ENCODE peak calls at places on chromosomes 3 and 15, in five cellular contexts. U, Y, H, N and B are unnamed samples.

GRCh38 chr3:14410501-14411165 is 8.2 kb downstream of the SLC6A6 start:
- DNase-seq in U (no peak), Y (no peak), H (peak), N (peak), B (peak)

GRCh38 chr15:59251001-59251845 is 44.6 kb downstream of the LDHAL6B start:
- DNase-seq in U (no peak), Y (no peak), H (no peak), N (no peak), B (no peak)

GRCh38 chr15:36886135-36887011 is 214.0 kb downstream of the MEIS2 start:
- DNase-seq in U (peak), Y (no peak), H (no peak), N (no peak), B (no peak)

GRCh38 chr15:26081758-26082068 is 218.6 kb upstream of the ATP10A start:
- DNase-seq in U (peak), Y (no peak), H (no peak), N (peak), B (no peak)

GRCh38 chr15:72492733-72493132 is 18.6 kb downstream of the ARIH1 start:
- DNase-seq in U (no peak), Y (no peak), H (no peak), N (no peak), B (no peak)

GRCh38 chr3:47716656-47717055 is 65.0 kb downstream of the SMARCC1 start:
- DNase-seq in U (no peak), Y (no peak), H (no peak), N (no peak), B (no peak)

GRCh38 chr3:4772171-4772804 is 206.9 kb upstream of the BHLHE40 start:
- DNase-seq in U (no peak), Y (peak), H (peak), N (no peak), B (no peak)

GRCh38 chr15:48888209-48888608 is 10.3 kb downstream of the EID1 start:
- DNase-seq in U (no peak), Y (no peak), H (no peak), N (no peak), B (no peak)

GRCh38 chr3:71684752-71685151 is 40.5 kb downstream of the EIF4E3 start:
- DNase-seq in U (no peak), Y (peak), H (no peak), N (no peak), B (no peak)

GRCh38 chr15:58486564-58486963 is 54.8 kb downstream of the LIPC start:
- DNase-seq in U (no peak), Y (no peak), H (no peak), N (no peak), B (no peak)

GRCh38 chr3:4904801-4905695 is 74.2 kb upstream of the BHLHE40 start:
- DNase-seq in U (no peak), Y (no peak), H (peak), N (no peak), B (peak)

GRCh38 chr15:100168787-100169186 is 173.0 kb downstream of the ADAMTS17 start:
- DNase-seq in U (no peak), Y (no peak), H (no peak), N (no peak), B (no peak)

GRCh38 chr15:62173215-62173614 is 8.1 kb upstream of the C2CD4B start:
- DNase-seq in U (no peak), Y (no peak), H (no peak), N (no peak), B (no peak)

GRCh38 chr3:15601399-15602145 is at the start of the genes BTD and HACL1:
- DNase-seq in U (peak), Y (peak), H (peak), N (peak), B (peak)

GRCh38 chr3:151459360-151459759 is 1.5 kb downstream of the IGSF10 start:
- DNase-seq in U (no peak), Y (no peak), H (no peak), N (no peak), B (no peak)

GRCh38 chr3:112794622-112795172 is 52.0 kb downstream of the CD200R1L start:
- DNase-seq in U (no peak), Y (peak), H (peak), N (no peak), B (no peak)

GRCh38 chr3:101829066-101829830 is 20.1 kb upstream of the NFKBIZ start:
- DNase-seq in U (no peak), Y (peak), H (no peak), N (no peak), B (no peak)

GRCh38 chr3:31615071-31615875 is 82.5 kb downstream of the STT3B start:
- DNase-seq in U (no peak), Y (no peak), H (no peak), N (no peak), B (no peak)

GRCh38 chr3:115341208-115341607 is 194.1 kb upstream of the ZBTB20 start:
- DNase-seq in U (no peak), Y (peak), H (no peak), N (no peak), B (peak)

GRCh38 chr15:92413511-92413910 is 19.8 kb downstream of the ST8SIA2 start:
- DNase-seq in U (no peak), Y (no peak), H (no peak), N (no peak), B (no peak)

GRCh38 chr3:186342197-186342596 is 19.8 kb downstream of the DGKG start:
- DNase-seq in U (no peak), Y (no peak), H (no peak), N (no peak), B (no peak)

GRCh38 chr15:77347197-77347596 is 72.7 kb downstream of the PEAK1 start:
- DNase-seq in U (no peak), Y (no peak), H (no peak), N (no peak), B (no peak)

GRCh38 chr15:101169457-101170071 is 82.3 kb downstream of the CHSY1 start:
- DNase-seq in U (no peak), Y (no peak), H (no peak), N (no peak), B (no peak)

GRCh38 chr15:71753346-71753745 is 57.0 kb upstream of the NR2E3 start:
- DNase-seq in U (no peak), Y (no peak), H (no peak), N (no peak), B (no peak)

GRCh38 chr3:170988378-170988777 is 38.1 kb downstream of the SLC2A2 start:
- DNase-seq in U (no peak), Y (no peak), H (no peak), N (no peak), B (no peak)

GRCh38 chr15:55683366-55683765 is 59.6 kb downstream of the PRTG start:
- DNase-seq in U (no peak), Y (no peak), H (no peak), N (no peak), B (no peak)

GRCh38 chr15:55685292-55685691 is 57.7 kb downstream of the PRTG start:
- DNase-seq in U (no peak), Y (no peak), H (no peak), N (no peak), B (no peak)

DNA sequence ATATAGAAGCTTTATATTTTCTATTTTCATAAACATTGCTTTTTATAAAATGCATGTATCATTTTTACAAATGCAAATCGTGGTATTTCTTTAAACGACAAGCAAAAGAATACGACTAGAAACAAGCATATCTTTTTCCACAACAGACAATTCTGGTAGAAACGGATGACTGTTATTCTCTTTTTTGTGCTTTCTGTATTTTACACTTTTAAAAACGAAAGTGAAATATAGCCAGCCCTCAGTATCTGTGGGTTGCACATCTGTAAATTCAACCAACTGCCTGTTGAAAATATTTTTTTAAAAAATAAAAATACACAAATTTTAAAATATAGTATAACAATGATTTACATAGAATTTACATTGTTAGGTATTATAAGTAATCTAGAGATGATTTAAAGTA is 61.3 kb downstream of the PRTG start:
- DNase-seq in U (no peak), Y (no peak), H (no peak), N (no peak), B (no peak)
- H3K4me2 ChIP-seq in U (no peak), Y (no peak), H (no peak), N (no peak), B (no peak)

GRCh38 chr3:55828712-55829111 is 341.6 kb upstream of the WNT5A start:
- DNase-seq in U (no peak), Y (no peak), H (no peak), N (no peak), B (no peak)

GRCh38 chr3:55826097-55826496 is 339.0 kb upstream of the WNT5A start:
- DNase-seq in U (no peak), Y (no peak), H (no peak), N (no peak), B (no peak)

GRCh38 chr3:55824406-55824805 is 337.3 kb upstream of the WNT5A start:
- DNase-seq in U (no peak), Y (no peak), H (no peak), N (no peak), B (no peak)

GRCh38 chr3:55823829-55824228 is 336.7 kb upstream of the WNT5A start:
- DNase-seq in U (no peak), Y (no peak), H (no peak), N (no peak), B (no peak)

DNA sequence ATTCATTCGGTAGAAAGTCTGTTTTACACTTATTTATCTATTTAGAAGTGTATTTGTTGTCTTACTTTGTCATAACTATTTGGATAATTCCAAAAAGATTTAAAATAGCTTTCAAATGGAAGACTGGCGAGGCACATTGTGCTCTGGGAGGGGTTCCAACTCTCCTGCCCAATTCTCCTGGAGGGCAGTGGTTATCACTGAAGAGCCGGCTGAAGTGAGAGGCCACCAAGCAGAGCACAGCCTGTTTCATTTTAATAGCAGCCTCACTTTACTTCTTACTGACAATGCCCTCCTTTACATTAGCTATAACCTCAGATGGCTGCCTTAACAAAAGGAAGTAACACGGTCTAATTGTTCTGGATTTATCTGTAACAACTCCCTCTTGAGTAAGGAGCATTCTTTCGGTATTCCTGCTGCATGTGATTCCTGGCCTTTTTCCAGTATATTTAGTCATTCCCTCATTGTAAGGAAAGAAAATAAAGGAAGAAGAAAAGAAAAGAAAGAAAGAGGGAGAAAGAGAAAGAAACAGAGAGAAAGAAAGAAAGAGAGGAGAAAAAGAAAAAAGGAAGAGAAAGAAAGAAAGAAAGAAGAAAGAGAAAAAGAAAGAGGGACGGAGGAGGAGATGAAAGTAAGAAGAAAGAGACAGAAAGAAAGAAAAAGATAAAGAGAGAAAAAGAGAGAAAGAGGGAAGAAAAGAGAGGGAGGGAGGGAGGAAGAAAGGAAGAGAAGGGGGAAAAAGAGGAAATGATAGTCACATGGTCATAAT is 339.8 kb upstream of the WNT5A start:
- DNase-seq in U (no peak), Y (no peak), H (no peak), N (no peak), B (no peak)
- H3K4me2 ChIP-seq in U (no peak), Y (no peak), H (no peak), N (no peak), B (no peak)

DNA sequence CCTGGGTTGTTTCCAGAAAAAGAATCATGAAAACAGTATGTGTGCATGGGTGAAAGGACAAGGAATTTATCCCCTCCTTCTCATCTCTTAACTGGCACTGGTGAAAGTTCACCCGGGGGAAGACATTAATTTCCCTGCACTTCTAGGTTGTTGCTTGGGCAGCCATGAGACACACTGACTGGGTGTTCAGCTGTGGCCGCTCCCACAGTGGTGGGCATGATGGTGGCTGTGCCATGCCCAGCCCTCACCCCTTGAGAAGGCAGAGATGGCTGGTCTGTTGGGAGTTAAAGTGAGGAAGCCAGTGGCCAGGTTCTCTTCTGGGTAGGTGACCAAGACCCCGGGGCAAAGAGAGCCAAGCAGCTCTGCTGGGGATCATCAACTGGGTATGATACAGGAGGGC is 16.6 kb upstream of the KY start:
- DNase-seq in U (no peak), Y (no peak), H (no peak), N (no peak), B (no peak)
- H3K4me2 ChIP-seq in U (no peak), Y (no peak), H (no peak), N (no peak), B (no peak)

GRCh38 chr3:23094890-23095462 is 108.2 kb upstream of the UBE2E2 start:
- DNase-seq in U (peak), Y (peak), H (no peak), N (peak), B (peak)
- H3K4me2 ChIP-seq in U (no peak), Y (no peak), H (no peak), N (no peak), B (no peak)